ENCODE peak calls at places on chromosomes 7 and 10, in four cellular contexts. Q is adrenal gland, Z is testis, H is neuronal stem cell. V is an unnamed sample.

GRCh38 chr10:5843814-5844705 is 30.8 kb upstream of the GDI2 start:
- DNase-seq in Q (no peak), Z (no peak), H (no peak), V (no peak)

GRCh38 chr7:517848-518629 is 1.6 kb downstream of the PDGFA start:
- DNase-seq in Q (peak; percentile 84), Z (peak; percentile 38), H (peak; percentile 35), V (no peak)

GRCh38 chr10:43045246-43045621 is 31.6 kb upstream of the RET start:
- DNase-seq in Q (no peak), Z (no peak), H (no peak), V (peak; percentile 40)

GRCh38 chr7:26515462-26515861 is 223.8 kb downstream of the SNX10 start:
- DNase-seq in Q (no peak), Z (peak; percentile 44), H (no peak), V (no peak)

GRCh38 chr7:112110175-112110574 is 96.0 kb downstream of the DOCK4 start:
- DNase-seq in Q (no peak), Z (no peak), H (no peak), V (no peak)

GRCh38 chr7:2214636-2215035 is 18.1 kb downstream of the MAD1L1 start:
- DNase-seq in Q (no peak), Z (no peak), H (no peak), V (no peak)

GRCh38 chr7:36677769-36678435 is 46.4 kb downstream of the AOAH start:
- DNase-seq in Q (no peak), Z (no peak), H (no peak), V (no peak)

GRCh38 chr7:99191869-99192596 is 15.9 kb downstream of the KPNA7 start:
- DNase-seq in Q (no peak), Z (no peak), H (no peak), V (no peak)

GRCh38 chr7:76131872-76132271 is 69.8 kb upstream of the SRRM3 start:
- DNase-seq in Q (no peak), Z (no peak), H (no peak), V (no peak)

GRCh38 chr7:151186640-151187408 is at the start of gene ASB10:
- DNase-seq in Q (no peak), Z (no peak), H (no peak), V (no peak)
- H3K27me3 ChIP-seq in Q (no peaks in the 10 kb centered on the region), Z (no peaks in the 10 kb centered on the region), H (peaks cover 59% of the 10 kb centered on the region), V (peaks cover 15% of the 10 kb centered on the region)

GRCh38 chr7:154914580-154915380 is 88.1 kb downstream of the PAXIP1 start:
- DNase-seq in Q (peak; percentile 43), Z (no peak), H (no peak), V (no peak)
- H3K27me3 ChIP-seq in Q (peaks cover 12% of the 10 kb centered on the region), Z (no peaks in the 10 kb centered on the region), H (peaks cover 24% of the 10 kb centered on the region), V (no peaks in the 10 kb centered on the region)

DNA sequence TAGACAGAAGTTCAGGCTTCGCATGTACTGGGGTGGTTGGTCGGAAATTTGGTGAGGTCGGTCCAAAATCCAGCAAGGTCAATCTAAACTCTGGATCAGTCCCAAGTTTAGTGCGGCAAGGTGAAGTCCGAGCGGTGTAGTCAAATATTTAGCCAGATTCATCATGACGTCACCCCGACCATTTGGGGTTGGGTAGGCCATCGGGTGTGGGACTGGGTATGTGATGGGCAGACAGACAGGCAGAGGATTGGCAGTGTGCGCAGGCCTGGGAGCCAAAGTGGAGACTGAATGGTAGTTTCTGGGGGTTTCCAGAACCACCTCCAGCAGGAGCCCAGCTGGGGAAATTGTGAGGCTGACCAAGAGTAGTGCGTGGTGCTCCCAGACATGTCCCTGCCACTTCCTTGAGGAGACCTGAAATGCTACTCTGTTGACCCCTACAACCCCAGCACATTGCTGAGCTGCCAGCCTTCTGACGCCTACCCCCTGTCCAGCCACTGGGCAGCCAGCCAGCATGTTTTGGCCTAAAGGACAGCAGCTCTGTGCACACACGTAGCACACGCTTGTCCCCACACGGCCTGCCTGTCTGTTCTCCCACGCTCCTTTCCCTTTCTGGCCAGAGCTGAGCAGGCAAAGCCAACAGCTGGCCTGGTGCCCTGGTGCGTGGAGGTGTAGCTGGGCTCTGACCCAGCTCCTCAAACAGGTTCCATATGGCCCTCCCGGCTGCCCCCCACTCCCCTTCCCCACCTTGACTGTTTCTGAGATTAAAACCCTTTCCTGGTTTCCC is 55.9 kb downstream of the FAM241B start:
- DNase-seq in Q (no peak), Z (peak; percentile 41), H (no peak), V (no peak)
- H3K27me3 ChIP-seq in Q (no peaks in the 10 kb centered on the region), Z (no peaks in the 10 kb centered on the region), H (peaks cover 26% of the 10 kb centered on the region), V (no peaks in the 10 kb centered on the region)

GRCh38 chr10:100806356-100806645 is 60.9 kb downstream of the PAX2 start:
- DNase-seq in Q (no peak), Z (no peak), H (no peak), V (no peak)

GRCh38 chr10:100803908-100804307 is 58.5 kb downstream of the PAX2 start:
- DNase-seq in Q (no peak), Z (no peak), H (no peak), V (no peak)

GRCh38 chr10:100807241-100808050 is 62.1 kb downstream of the PAX2 start:
- DNase-seq in Q (no peak), Z (no peak), H (no peak), V (no peak)

GRCh38 chr10:100803481-100803880 is 58.1 kb downstream of the PAX2 start:
- DNase-seq in Q (no peak), Z (no peak), H (no peak), V (no peak)

GRCh38 chr10:100805543-100806355 is 60.4 kb downstream of the PAX2 start:
- DNase-seq in Q (no peak), Z (no peak), H (no peak), V (no peak)
- H3K27me3 ChIP-seq in Q (peaks cover 4% of the 10 kb centered on the region), Z (no peaks in the 10 kb centered on the region), H (peaks cover 95% of the 10 kb centered on the region), V (peaks cover 90% of the 10 kb centered on the region)

V was measured in RWPE2.